ENCODE peak calls at places on chromosomes 16 and 17, in nine cellular contexts. T is transverse colon; D is activated CD4-positive, CD25-positive, alpha-beta regulatory T cell treated with anti-CD3 and anti-CD28 coated beads, Interleukin-2, amount 50 U/mL, for 72 hours; Z is activated effector memory CD4-positive, alpha-beta T cell treated with anti-CD3 and anti-CD28 coated beads, Interleukin-2, amount 50 U/mL, for 16 hours; L is globus pallidus; R is DND-41; I is HEK293T; G is type B pancreatic cell; O is uterus. Q is an unnamed sample.

GRCh38 chr16:79623076-79623475 is 22.5 kb upstream of the MAF start:
- DNase-seq in T (no peak), I (no peak), D (no peak), G (no peak), Z (no peak), L (no peak), O (no peak), R (no peak), Q (no peak)

GRCh38 chr17:5000237-5000639 is 2.5 kb downstream of the KIF1C start:
- DNase-seq in Z (no peak), G (no peak), L (no peak), R (no peak), I (no peak), T (peak; percentile 56), O (peak; percentile 87), D (no peak), Q (no peak)

GRCh38 chr16:19583665-19584300 is 28.3 kb downstream of the VPS35L start:
- DNase-seq in I (peak; percentile 41), R (no peak), Z (peak; percentile 64), T (peak; percentile 19), O (no peak), D (no peak), G (no peak), L (peak; percentile 69), Q (peak; percentile 55)

GRCh38 chr17:8052256-8053252 is 13.7 kb downstream of the ALOX15B start:
- DNase-seq in D (no peak), I (no peak), L (no peak), R (no peak), Z (peak; percentile 39), G (no peak), O (no peak), T (no peak), Q (no peak)

GRCh38 chr17:67365762-67366192 is 600 bp downstream of the PSMD12 start:
- DNase-seq in R (no peak), T (no peak), D (peak; percentile 30), O (no peak), L (no peak), G (no peak), Z (peak; percentile 66), I (no peak), Q (no peak)

GRCh38 chr17:45127583-45128300 is 4.6 kb downstream of the PLCD3 start:
- DNase-seq in R (no peak), L (no peak), I (no peak), D (no peak), O (peak; percentile 67), G (no peak), T (peak; percentile 90), Z (peak; percentile 60), Q (no peak)

GRCh38 chr16:89909777-89910716 is 8.6 kb upstream of the MC1R start:
- DNase-seq in G (no peak), Z (peak; percentile 89), D (peak; percentile 69), R (peak; percentile 58), T (peak; percentile 79), L (peak; percentile 74), I (peak; percentile 84), O (peak; percentile 65), Q (peak; percentile 85)

GRCh38 chr17:30267625-30268024 is 24.1 kb downstream of the BLMH start:
- DNase-seq in D (no peak), R (no peak), T (no peak), O (no peak), G (no peak), Z (no peak), L (no peak), I (no peak), Q (no peak)

GRCh38 chr16:81929841-81930240 is 81.4 kb downstream of the SDR42E1 start:
- DNase-seq in L (no peak), O (no peak), Z (no peak), I (no peak), R (no peak), G (no peak), D (no peak), T (no peak), Q (no peak)

GRCh38 chr16:75023019-75023418 is 24.2 kb downstream of the ZNRF1 start:
- DNase-seq in O (no peak), I (no peak), T (no peak), D (no peak), Z (no peak), R (no peak), G (no peak), L (no peak), Q (no peak)

GRCh38 chr17:71464241-71464640 is 656.6 kb upstream of the SOX9 start:
- DNase-seq in G (no peak), R (no peak), D (no peak), I (no peak), O (no peak), Z (no peak), L (no peak), T (no peak), Q (no peak)

GRCh38 chr16:5041604-5042133 is 7.9 kb upstream of the NAGPA start:
- DNase-seq in R (no peak), O (no peak), L (no peak), I (no peak), T (no peak), Z (no peak), D (no peak), G (no peak), Q (no peak)